ENCODE peak calls at places on chromosomes 6 and 20, in eight cellular contexts. N is A549, X is mucosa of descending colon, K is Peyer's patch, U is HCT116, P is esophagus muscularis mucosa, Y is fibroblast of lung, Q is A673. B is an unnamed sample. For H3K4me1, the result is how much of the 10 kb centered on the place peaks cover.

GRCh38 chr6:91352285-91352684 is 765.4 kb upstream of the MAP3K7 start:
- DNase-seq in Q (no peak), K (no peak), N (no peak), U (no peak), P (no peak), Y (no peak), X (no peak), B (no peak)

GRCh38 chr6:126682440-126682839 is 342.5 kb downstream of the CENPW start:
- DNase-seq in Y (no peak), K (no peak), N (no peak), P (no peak), Q (peak), U (no peak), X (no peak), B (no peak)

GRCh38 chr6:112576421-112576820 is 229.3 kb downstream of the RFPL4B start:
- DNase-seq in X (no peak), U (no peak), Q (peak), N (no peak), Y (peak), K (no peak), P (no peak), B (no peak)

GRCh38 chr6:136897071-136897470 is 25.0 kb upstream of the SLC35D3 start:
- DNase-seq in U (no peak), X (no peak), Y (no peak), P (no peak), Q (no peak), K (no peak), N (no peak), B (no peak)

GRCh38 chr20:44724423-44725091 is 9.4 kb downstream of the CCN5 start:
- DNase-seq in N (no peak), P (no peak), X (no peak), U (no peak), Y (no peak), Q (no peak), K (no peak), B (no peak)

GRCh38 chr6:31620586-31621319 is at the start of gene PRRC2A:
- DNase-seq in P (peak), N (no peak), X (no peak), U (peak), Y (no peak), K (peak), Q (peak), B (peak)

GRCh38 chr6:38349795-38350194 is 289.9 kb downstream of the BTBD9 start:
- DNase-seq in P (no peak), Q (no peak), U (no peak), N (no peak), Y (peak), X (no peak), K (no peak), B (no peak)

GRCh38 chr20:4457566-4458543 is 263.9 kb upstream of the PRND start:
- DNase-seq in Y (no peak), P (peak), K (no peak), U (peak), X (no peak), N (peak), Q (no peak), B (no peak)

GRCh38 chr20:42361402-42361801 is 743.2 kb upstream of the CHD6 start:
- DNase-seq in P (no peak), N (no peak), Y (no peak), U (no peak), Q (no peak), X (no peak), K (no peak), B (no peak)

GRCh38 chr6:12071064-12071615 is 59.0 kb downstream of the HIVEP1 start:
- DNase-seq in X (no peak), Q (no peak), N (no peak), U (no peak), Y (no peak), P (no peak), K (no peak), B (no peak)

GRCh38 chr6:41325446-41326066 is 9.9 kb upstream of the NCR2 start:
- DNase-seq in U (no peak), N (no peak), X (no peak), Q (no peak), Y (no peak), P (peak), K (no peak), B (no peak)

GRCh38 chr20:60262967-60263603 is 304.9 kb downstream of the CDH26 start:
- DNase-seq in P (no peak), N (peak), Q (peak), U (no peak), K (peak), X (no peak), Y (no peak), B (peak)

GRCh38 chr6:126117251-126117650 is 130.9 kb downstream of the TRMT11 start:
- DNase-seq in N (no peak), U (no peak), P (no peak), K (no peak), Y (no peak), X (no peak), Q (no peak), B (no peak)

GRCh38 chr20:46088409-46089075 is 1.2 kb downstream of the NCOA5 start:
- DNase-seq in K (no peak), Y (peak), X (no peak), P (no peak), Q (peak), N (peak), U (no peak), B (no peak)

GRCh38 chr6:140071115-140071514 is 696.7 kb upstream of the CITED2 start:
- DNase-seq in U (no peak), Q (peak), N (no peak), X (no peak), P (no peak), Y (peak), K (no peak), B (peak)

GRCh38 chr6:118705799-118706481 is 54.5 kb upstream of the CEP85L start:
- DNase-seq in K (peak), U (no peak), Q (peak), X (no peak), Y (peak), P (no peak), N (no peak), B (no peak)

GRCh38 chr6:118708055-118708454 is 56.7 kb upstream of the CEP85L start:
- DNase-seq in Q (no peak), P (no peak), N (peak), K (no peak), X (no peak), Y (peak), U (no peak), B (no peak)

GRCh38 chr6:118708736-118709135 is 57.3 kb upstream of the CEP85L start:
- DNase-seq in K (no peak), N (peak), Q (no peak), U (no peak), Y (peak), P (no peak), X (no peak), B (no peak)

GRCh38 chr6:118706702-118707101 is 55.3 kb upstream of the CEP85L start:
- DNase-seq in U (no peak), K (no peak), Y (peak), P (no peak), Q (no peak), X (no peak), N (no peak), B (no peak)

DNA sequence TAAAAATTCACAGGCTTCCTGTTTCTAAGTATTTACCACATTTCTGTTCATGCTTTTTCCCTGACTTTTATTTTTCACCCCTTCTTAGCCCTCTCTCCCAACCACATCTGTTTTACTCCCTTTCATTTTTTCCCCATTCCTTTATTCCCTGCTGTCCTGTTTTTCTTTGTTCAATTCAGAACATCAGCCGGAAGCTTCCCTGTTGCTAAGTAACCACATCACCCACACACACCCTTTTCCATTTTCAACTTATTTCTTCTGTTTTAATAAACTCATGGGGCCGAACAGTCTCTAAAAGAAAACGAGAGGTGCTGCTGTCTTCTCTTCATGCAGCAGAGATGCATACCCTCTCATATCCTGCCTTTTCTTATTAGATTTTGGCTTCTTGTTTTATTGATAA is 53.5 kb upstream of the CEP85L start:
- DNase-seq in K (no peak), N (no peak), U (no peak), Y (no peak), X (no peak), Q (peak), P (no peak), B (no peak)
- H3K4me3 ChIP-seq in K (no peak), N (no peak), U (no peak), Y (no peak), X (no peak), Q (no peak), P (no peak), B (no peak)

GRCh38 chr6:89547286-89547685 is 91.3 kb downstream of the LYRM2 start:
- DNase-seq in K (no peak), X (no peak), N (no peak), U (no peak), P (no peak), Y (no peak), Q (no peak), B (no peak)
- TF ChIP-seq CTCF in K (no peak), X (no peak), N (no peak), U (no peak), P (no peak), Y (no peak), Q (no peak), B (no peak)

GRCh38 chr6:135118142-135118730 is 62.9 kb upstream of the MYB start:
- DNase-seq in Y (no peak), Q (no peak), K (no peak), P (no peak), N (no peak), U (no peak), X (no peak), B (no peak)
- H3K4me1 ChIP-seq in Y (under half), Q (under half), K (under half), P (under half), N (under half), U (under half), X (under half), B (under half)

GRCh38 chr20:37408202-37408929 is 62.4 kb downstream of the SRC start:
- DNase-seq in U (no peak), N (no peak), Q (no peak), X (peak), P (no peak), K (no peak), Y (no peak), B (no peak)

GRCh38 chr20:37408930-37409210 is 62.9 kb downstream of the SRC start:
- DNase-seq in X (no peak), P (no peak), Q (no peak), N (no peak), K (no peak), U (no peak), Y (no peak), B (no peak)

GRCh38 chr20:37406010-37406998 is 60.4 kb downstream of the SRC start:
- DNase-seq in Y (peak), Q (peak), P (no peak), K (peak), X (peak), U (no peak), N (peak), B (peak)

GRCh38 chr20:37407117-37407566 is 61.2 kb downstream of the SRC start:
- DNase-seq in U (no peak), K (no peak), X (peak), Q (no peak), P (no peak), Y (peak), N (no peak), B (no peak)

GRCh38 chr20:37407573-37408002 is 61.6 kb downstream of the SRC start:
- DNase-seq in K (no peak), Y (peak), U (no peak), N (no peak), Q (no peak), P (no peak), X (peak), B (peak)
- H3K4me3 ChIP-seq in K (no peak), Y (no peak), U (no peak), N (no peak), Q (no peak), P (no peak), X (no peak), B (no peak)

GRCh38 chr6:42821341-42821668 is 39.5 kb downstream of the BICRAL start:
- DNase-seq in Y (no peak), Q (no peak), K (no peak), P (no peak), X (no peak), U (no peak), N (no peak), B (no peak)

GRCh38 chr6:42818878-42819277 is 37.0 kb downstream of the BICRAL start:
- DNase-seq in K (no peak), X (no peak), Y (no peak), N (no peak), Q (no peak), U (no peak), P (no peak), B (no peak)

GRCh38 chr6:42820509-42821340 is 38.9 kb downstream of the BICRAL start:
- DNase-seq in Y (no peak), P (no peak), U (no peak), K (no peak), N (no peak), X (no peak), Q (no peak), B (no peak)

GRCh38 chr6:42821846-42822245 is 40.0 kb downstream of the BICRAL start:
- DNase-seq in N (no peak), Q (no peak), K (no peak), U (no peak), P (no peak), X (no peak), Y (no peak), B (no peak)

GRCh38 chr6:42819803-42820508 is 38.1 kb downstream of the BICRAL start:
- DNase-seq in N (peak), X (no peak), Y (no peak), Q (peak), P (no peak), K (no peak), U (no peak), B (peak)
- TF ChIP-seq CTCF in N (no peak), X (no peak), Y (peak), Q (peak), P (peak), K (no peak), U (peak), B (peak)

DNA sequence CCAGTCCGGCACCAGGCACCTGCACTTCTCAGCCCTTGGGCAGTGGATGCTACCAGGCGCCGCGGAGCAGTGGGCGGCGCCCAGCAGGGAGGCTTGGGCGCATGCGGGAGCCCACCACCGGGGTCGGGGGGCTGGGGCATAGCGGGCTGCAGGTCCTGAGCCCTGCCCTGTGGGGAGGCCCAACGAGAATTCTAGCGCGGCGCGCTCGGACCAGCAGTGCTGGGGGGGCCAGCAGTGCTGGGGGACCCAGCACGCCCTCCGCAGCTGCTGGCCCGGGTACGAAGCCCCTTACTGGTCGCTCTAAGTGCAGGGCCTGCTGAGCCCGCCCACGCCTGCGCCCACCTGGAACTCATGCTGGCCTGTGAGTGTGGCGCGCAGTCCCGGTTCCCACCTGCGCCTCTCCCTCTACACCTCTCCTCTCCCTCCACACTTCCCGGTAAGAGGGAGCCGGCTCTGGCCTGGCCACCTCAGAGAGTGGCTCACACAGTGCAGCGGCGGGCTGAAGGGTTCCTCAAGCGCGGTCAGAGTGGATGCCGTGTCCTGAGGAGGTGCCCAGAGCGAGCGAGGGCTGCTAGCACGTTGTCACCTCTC is 28.5 kb upstream of the SERPINB1 start:
- DNase-seq in K (no peak), X (no peak), Q (no peak), P (peak), U (no peak), Y (no peak), N (no peak), B (no peak)
- H3K4me1 ChIP-seq in K (under half), X (under half), Q (under half), P (under half), U (under half), Y (under half), N (under half), B (under half)